ENCODE peak calls at places on chromosomes 2 and 18, in five cellular contexts. J, V, H, O and T are unnamed samples.

GRCh38 chr2:176892818-176893217 is 319.8 kb upstream of the HNRNPA3 start:
- DNase-seq in H (no peak), O (no peak), J (no peak), V (no peak), T (no peak)

GRCh38 chr2:125085904-125086303 is 1060.8 kb downstream of the CNTNAP5 start:
- DNase-seq in O (no peak), V (no peak), J (no peak), H (no peak), T (no peak)

GRCh38 chr2:28691774-28692281 is 59.8 kb upstream of the PPP1CB start:
- DNase-seq in J (peak; percentile 86), O (peak; percentile 81), H (no peak), V (peak; percentile 62), T (peak; percentile 41)

GRCh38 chr18:48827321-48828200 is 123.2 kb downstream of the SMAD7 start:
- DNase-seq in O (peak; percentile 61), J (peak; percentile 66), V (no peak), H (no peak), T (peak; percentile 70)

GRCh38 chr2:163641986-163642385 is 93.8 kb downstream of the FIGN start:
- DNase-seq in J (peak; percentile 19), V (no peak), H (no peak), O (no peak), T (no peak)

GRCh38 chr18:78965917-78966878 is 13.4 kb upstream of the SALL3 start:
- DNase-seq in H (no peak), V (no peak), J (no peak), O (no peak), T (no peak)

GRCh38 chr2:210225461-210225798 is 183 bp upstream of the ACADL start:
- DNase-seq in O (no peak), H (no peak), V (no peak), J (peak; percentile 16), T (no peak)

GRCh38 chr2:117087565-117088291 is 726.8 kb upstream of the DDX18 start:
- DNase-seq in J (no peak), H (no peak), O (no peak), V (no peak), T (no peak)

GRCh38 chr18:76972838-76973237 is 150.5 kb downstream of the ZNF236 start:
- DNase-seq in J (no peak), V (no peak), H (no peak), O (no peak), T (no peak)

GRCh38 chr18:13260114-13260926 is 41.8 kb downstream of the LDLRAD4 start:
- DNase-seq in V (peak; percentile 45), H (no peak), J (no peak), O (no peak), T (no peak)

GRCh38 chr2:105732096-105732495 is 12.6 kb upstream of the NCK2 start:
- DNase-seq in J (peak; percentile 47), H (no peak), V (no peak), O (no peak), T (no peak)

GRCh38 chr2:23905155-23905554 is 21.8 kb downstream of the ATAD2B start:
- DNase-seq in H (no peak), J (peak; percentile 44), O (no peak), V (no peak), T (no peak)

GRCh38 chr2:225584821-225585220 is 185.3 kb downstream of the NYAP2 start:
- DNase-seq in V (no peak), O (no peak), J (no peak), H (no peak), T (no peak)

GRCh38 chr18:29457316-29457715 is 1280.4 kb upstream of the CDH2 start:
- DNase-seq in O (no peak), H (no peak), V (no peak), J (no peak), T (no peak)

GRCh38 chr2:241064802-241065354 is 37.2 kb downstream of the MTERF4 start:
- DNase-seq in H (no peak), O (no peak), V (peak; percentile 44), J (no peak), T (no peak)

GRCh38 chr2:241062342-241063092 is 39.6 kb downstream of the MTERF4 start:
- DNase-seq in H (no peak), V (peak; percentile 51), J (no peak), O (peak; percentile 47), T (no peak)

GRCh38 chr2:241063093-241063551 is 39.0 kb downstream of the MTERF4 start:
- DNase-seq in H (no peak), J (no peak), O (peak; percentile 53), V (no peak), T (no peak)

GRCh38 chr2:241064008-241064801 is 37.9 kb downstream of the MTERF4 start:
- DNase-seq in V (peak; percentile 60), J (no peak), O (peak; percentile 51), H (no peak), T (no peak)

GRCh38 chr2:241063587-241063986 is 38.5 kb downstream of the MTERF4 start:
- DNase-seq in V (peak; percentile 49), H (no peak), J (no peak), O (no peak), T (no peak)
- TF ChIP-seq CTCF in V (peak; percentile 13), H (no peak), J (no peak), O (no peak), T (no peak)

GRCh38 chr2:191451116-191451515 is 205.9 kb downstream of the MYO1B start:
- DNase-seq in V (no peak), O (no peak), H (no peak), J (no peak), T (no peak)
- TF ChIP-seq CTCF in V (no peak), O (no peak), H (no peak), J (no peak), T (no peak)

DNA sequence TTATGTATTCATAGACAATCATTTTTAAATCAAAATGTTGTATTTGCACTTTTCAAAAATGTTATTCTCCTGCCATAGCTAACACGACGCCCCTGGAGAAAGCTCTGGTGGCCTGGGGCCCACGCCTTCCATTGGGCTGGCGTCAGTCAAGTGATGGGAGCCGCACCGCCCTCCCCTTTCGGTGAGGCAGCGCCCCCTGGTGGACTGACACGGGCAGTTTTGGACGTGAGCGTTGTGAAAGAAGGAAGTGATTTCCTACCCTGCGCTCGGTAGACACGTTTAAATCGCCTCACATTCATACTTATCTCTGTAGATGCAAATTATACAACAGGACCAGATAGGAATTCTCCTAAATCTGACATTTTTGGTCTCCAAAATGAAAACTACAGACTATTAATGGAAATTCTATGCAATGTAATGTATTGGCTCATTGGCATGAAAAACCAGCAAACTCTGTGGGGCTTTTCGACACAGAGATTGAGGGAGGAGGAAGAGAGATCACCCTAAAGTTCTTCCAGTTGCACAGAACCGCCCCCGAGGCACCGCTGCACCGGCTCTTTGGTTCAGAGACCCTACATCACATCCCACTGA is 326.2 kb upstream of the SOX11 start:
- DNase-seq in J (no peak), O (peak; percentile 79), H (no peak), V (peak; percentile 70), T (no peak)
- TF ChIP-seq CTCF in J (no peak), O (peak; percentile 51), H (peak; percentile 32), V (peak; percentile 83), T (peak; percentile 65)

GRCh38 chr2:237591379-237591881 is 896 bp upstream of the RAB17 start:
- DNase-seq in V (no peak), H (no peak), O (no peak), J (no peak), T (no peak)

GRCh38 chr2:237594514-237594871 is 4.0 kb upstream of the RAB17 start:
- DNase-seq in V (no peak), H (no peak), J (no peak), O (no peak), T (no peak)

GRCh38 chr2:237592425-237592980 is 2.0 kb upstream of the RAB17 start:
- DNase-seq in V (no peak), O (no peak), H (no peak), J (no peak), T (no peak)

GRCh38 chr2:237593036-237593435 is 2.5 kb upstream of the RAB17 start:
- DNase-seq in H (no peak), J (no peak), O (no peak), V (no peak), T (no peak)

DNA sequence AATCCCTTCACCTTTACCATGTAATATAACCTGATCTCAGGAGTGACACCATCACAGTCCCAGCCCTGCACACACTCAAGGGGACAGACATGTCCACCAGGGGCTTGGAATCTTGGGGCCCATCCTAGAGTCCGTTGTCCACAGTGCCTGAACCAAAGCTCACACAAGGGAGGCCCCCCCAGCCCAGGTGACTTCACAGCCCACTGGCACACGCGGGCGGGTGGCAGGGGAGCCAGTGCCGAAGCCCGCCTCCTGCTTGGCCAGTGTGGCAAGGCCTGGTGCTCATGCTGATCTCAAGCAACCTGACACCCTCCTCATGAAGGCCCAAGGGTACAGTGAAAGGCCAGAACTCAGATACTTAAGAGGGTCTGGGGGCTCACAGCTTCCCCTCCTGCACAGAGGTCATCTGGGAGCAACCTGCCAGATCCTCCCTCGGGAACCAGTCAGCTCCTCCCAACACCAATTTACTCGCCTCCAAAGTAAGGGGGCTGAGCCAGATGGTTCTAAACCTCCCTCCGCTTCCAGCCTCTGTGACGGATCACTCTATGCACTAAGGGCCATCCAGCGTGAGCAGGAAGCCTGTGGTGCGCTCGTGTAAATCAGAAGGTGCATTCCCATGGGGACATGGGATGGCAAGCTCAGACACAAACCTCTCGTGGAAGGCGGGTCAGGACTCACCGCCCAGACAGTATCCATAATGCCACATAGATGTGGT is 3.2 kb upstream of the RAB17 start:
- DNase-seq in H (no peak), O (no peak), V (no peak), J (no peak), T (no peak)
- TF ChIP-seq CTCF in H (no peak), O (no peak), V (no peak), J (no peak), T (no peak)

GRCh38 chr18:74082476-74083070 is 65.1 kb downstream of the FBXO15 start:
- DNase-seq in O (no peak), J (peak; percentile 68), H (no peak), V (no peak), T (peak; percentile 65)
- TF ChIP-seq CTCF in O (peak; percentile 10), J (peak; percentile 64), H (peak; percentile 11), V (peak; percentile 45), T (peak; percentile 73)

GRCh38 chr2:96758987-96759386 is 1.7 kb upstream of the CNNM4 start:
- DNase-seq in O (no peak), V (no peak), H (no peak), J (no peak), T (no peak)

GRCh38 chr2:96759548-96759947 is 1.2 kb upstream of the CNNM4 start:
- DNase-seq in O (no peak), V (no peak), H (no peak), J (no peak), T (no peak)

GRCh38 chr2:96757477-96757860 is 3.2 kb upstream of the CNNM4 start:
- DNase-seq in J (no peak), O (no peak), V (no peak), H (no peak), T (no peak)

GRCh38 chr2:96754317-96754716 is 6.4 kb upstream of the CNNM4 start:
- DNase-seq in O (no peak), V (no peak), J (no peak), H (no peak), T (no peak)

GRCh38 chr2:96756788-96757476 is 3.8 kb upstream of the CNNM4 start:
- DNase-seq in O (no peak), V (no peak), J (no peak), H (no peak), T (no peak)
- TF ChIP-seq CTCF in O (no peak), V (no peak), J (no peak), H (no peak), T (peak; percentile 7)